ENCODE peak calls at places on chromosomes 13 and 19, in eight cellular contexts. N, S, D, L, T, C, Z and R are unnamed samples.

GRCh38 chr13:33789067-33789606 is 28.8 kb upstream of the RFC3 start:
- DNase-seq in N (no peak), S (no peak), D (no peak), L (no peak), T (no peak), C (no peak), Z (no peak), R (no peak)

GRCh38 chr19:35061583-35062373 is 20.3 kb downstream of the HPN start:
- DNase-seq in N (no peak), S (no peak), D (no peak), L (no peak), T (peak), C (no peak), Z (no peak), R (no peak)

GRCh38 chr13:101623469-101624209 is 171.2 kb downstream of the ITGBL1 start:
- DNase-seq in N (no peak), S (no peak), D (no peak), L (no peak), T (no peak), C (no peak), Z (no peak), R (no peak)

GRCh38 chr13:106570354-106570822 is 2.5 kb upstream of the ARGLU1 start:
- DNase-seq in N (no peak), S (no peak), D (no peak), L (peak), T (peak), C (no peak), Z (peak), R (no peak)

GRCh38 chr13:52707375-52707774 is 32.2 kb downstream of the CNMD start:
- DNase-seq in N (peak), S (no peak), D (no peak), L (no peak), T (no peak), C (no peak), Z (no peak), R (no peak)

GRCh38 chr19:53883231-53883661 is 1.2 kb downstream of the PRKCG start:
- DNase-seq in N (no peak), S (no peak), D (no peak), L (no peak), T (no peak), C (no peak), Z (no peak), R (no peak)

GRCh38 chr19:38024991-38025716 is 118.1 kb downstream of the SIPA1L3 start:
- DNase-seq in N (peak), S (no peak), D (no peak), L (no peak), T (no peak), C (no peak), Z (no peak), R (no peak)

GRCh38 chr13:108495686-108496363 is 133.6 kb upstream of the MYO16 start:
- DNase-seq in N (peak), S (no peak), D (no peak), L (peak), T (peak), C (peak), Z (no peak), R (no peak)

GRCh38 chr19:48102870-48103751 is 7.5 kb downstream of the PLA2G4C start:
- DNase-seq in N (peak), S (no peak), D (no peak), L (no peak), T (peak), C (peak), Z (no peak), R (no peak)

GRCh38 chr19:3233831-3234230 is 9.4 kb downstream of the CELF5 start:
- DNase-seq in N (no peak), S (no peak), D (no peak), L (no peak), T (no peak), C (no peak), Z (no peak), R (no peak)

GRCh38 chr19:16887353-16888265 is 1.2 kb upstream of the F2RL3 start:
- DNase-seq in N (no peak), S (no peak), D (no peak), L (no peak), T (no peak), C (no peak), Z (no peak), R (no peak)